ENCODE peak calls at places on chromosomes 4 and X, in ten cellular contexts. One of them, this sample, is unnamed.

GRCh38 chr4:132956951-132957350 is 192.1 kb upstream of the PCDH10 start:
- DNase-seq in CD4-positive, alpha-beta memory T cell: no peak
- DNase-seq in brain microvascular endothelial cell: no peak
- DNase-seq in activated CD8-positive, alpha-beta T cell treated with anti-CD3 and anti-CD28 coated beads for 36 hours: no peak
- DNase-seq in SW 1271: no peak
- DNase-seq in activated CD4-positive, alpha-beta memory T cell treated with anti-CD3 and anti-CD28 coated beads, Interleukin-2, amount 10 ng/mL, durations not matched to agents 7 days and 5 days: no peak
- DNase-seq in activated CD4-positive, alpha-beta T cell treated with anti-CD3 and anti-CD28 coated beads, Interleukin-2, amount 10 ng/mL, durations not matched to agents 7 days and 5 days: no peak
- DNase-seq in hypothalamus: no peak
- DNase-seq in NCI-H1092: no peak
- DNase-seq in MCF 10A: no peak
- DNase-seq in this sample: no peak

GRCh38 chr4:118872181-118872580 is 16.5 kb upstream of the SYNPO2 start:
- DNase-seq in CD4-positive, alpha-beta memory T cell: no peak
- DNase-seq in brain microvascular endothelial cell: no peak
- DNase-seq in activated CD8-positive, alpha-beta T cell treated with anti-CD3 and anti-CD28 coated beads for 36 hours: no peak
- DNase-seq in SW 1271: no peak
- DNase-seq in activated CD4-positive, alpha-beta memory T cell treated with anti-CD3 and anti-CD28 coated beads, Interleukin-2, amount 10 ng/mL, durations not matched to agents 7 days and 5 days: no peak
- DNase-seq in activated CD4-positive, alpha-beta T cell treated with anti-CD3 and anti-CD28 coated beads, Interleukin-2, amount 10 ng/mL, durations not matched to agents 7 days and 5 days: no peak
- DNase-seq in hypothalamus: no peak
- DNase-seq in NCI-H1092: no peak
- DNase-seq in MCF 10A: no peak
- DNase-seq in this sample: no peak

GRCh38 chr4:184441461-184442392 is 32.6 kb downstream of the IRF2 start:
- DNase-seq in CD4-positive, alpha-beta memory T cell: no peak
- DNase-seq in brain microvascular endothelial cell: no peak
- DNase-seq in activated CD8-positive, alpha-beta T cell treated with anti-CD3 and anti-CD28 coated beads for 36 hours: no peak
- DNase-seq in SW 1271: no peak
- DNase-seq in activated CD4-positive, alpha-beta memory T cell treated with anti-CD3 and anti-CD28 coated beads, Interleukin-2, amount 10 ng/mL, durations not matched to agents 7 days and 5 days: no peak
- DNase-seq in activated CD4-positive, alpha-beta T cell treated with anti-CD3 and anti-CD28 coated beads, Interleukin-2, amount 10 ng/mL, durations not matched to agents 7 days and 5 days: no peak
- DNase-seq in hypothalamus: no peak
- DNase-seq in NCI-H1092: no peak
- DNase-seq in MCF 10A: no peak
- DNase-seq in this sample: no peak

GRCh38 chr4:20901851-20902250 is 201.6 kb downstream of the PACRGL start:
- DNase-seq in CD4-positive, alpha-beta memory T cell: no peak
- DNase-seq in brain microvascular endothelial cell: no peak
- DNase-seq in activated CD8-positive, alpha-beta T cell treated with anti-CD3 and anti-CD28 coated beads for 36 hours: no peak
- DNase-seq in SW 1271: no peak
- DNase-seq in activated CD4-positive, alpha-beta memory T cell treated with anti-CD3 and anti-CD28 coated beads, Interleukin-2, amount 10 ng/mL, durations not matched to agents 7 days and 5 days: no peak
- DNase-seq in activated CD4-positive, alpha-beta T cell treated with anti-CD3 and anti-CD28 coated beads, Interleukin-2, amount 10 ng/mL, durations not matched to agents 7 days and 5 days: no peak
- DNase-seq in hypothalamus: no peak
- DNase-seq in NCI-H1092: no peak
- DNase-seq in MCF 10A: no peak
- DNase-seq in this sample: no peak

GRCh38 chr4:41009411-41009810 is 204.9 kb downstream of the APBB2 start:
- DNase-seq in CD4-positive, alpha-beta memory T cell: no peak
- DNase-seq in brain microvascular endothelial cell: no peak
- DNase-seq in activated CD8-positive, alpha-beta T cell treated with anti-CD3 and anti-CD28 coated beads for 36 hours: no peak
- DNase-seq in SW 1271: no peak
- DNase-seq in activated CD4-positive, alpha-beta memory T cell treated with anti-CD3 and anti-CD28 coated beads, Interleukin-2, amount 10 ng/mL, durations not matched to agents 7 days and 5 days: no peak
- DNase-seq in activated CD4-positive, alpha-beta T cell treated with anti-CD3 and anti-CD28 coated beads, Interleukin-2, amount 10 ng/mL, durations not matched to agents 7 days and 5 days: no peak
- DNase-seq in hypothalamus: no peak
- DNase-seq in NCI-H1092: no peak
- DNase-seq in MCF 10A: peak; percentile 65
- DNase-seq in this sample: no peak

GRCh38 chr4:62194342-62194741 is 994.2 kb downstream of the ADGRL3 start:
- DNase-seq in CD4-positive, alpha-beta memory T cell: no peak
- DNase-seq in brain microvascular endothelial cell: no peak
- DNase-seq in activated CD8-positive, alpha-beta T cell treated with anti-CD3 and anti-CD28 coated beads for 36 hours: no peak
- DNase-seq in SW 1271: no peak
- DNase-seq in activated CD4-positive, alpha-beta memory T cell treated with anti-CD3 and anti-CD28 coated beads, Interleukin-2, amount 10 ng/mL, durations not matched to agents 7 days and 5 days: no peak
- DNase-seq in activated CD4-positive, alpha-beta T cell treated with anti-CD3 and anti-CD28 coated beads, Interleukin-2, amount 10 ng/mL, durations not matched to agents 7 days and 5 days: no peak
- DNase-seq in hypothalamus: no peak
- DNase-seq in NCI-H1092: no peak
- DNase-seq in MCF 10A: peak; percentile 5
- DNase-seq in this sample: no peak

GRCh38 chrX:10795721-10796120 is 175.3 kb upstream of the MID1 start:
- DNase-seq in CD4-positive, alpha-beta memory T cell: no peak
- DNase-seq in brain microvascular endothelial cell: no peak
- DNase-seq in activated CD8-positive, alpha-beta T cell treated with anti-CD3 and anti-CD28 coated beads for 36 hours: no peak
- DNase-seq in SW 1271: no peak
- DNase-seq in activated CD4-positive, alpha-beta memory T cell treated with anti-CD3 and anti-CD28 coated beads, Interleukin-2, amount 10 ng/mL, durations not matched to agents 7 days and 5 days: no peak
- DNase-seq in activated CD4-positive, alpha-beta T cell treated with anti-CD3 and anti-CD28 coated beads, Interleukin-2, amount 10 ng/mL, durations not matched to agents 7 days and 5 days: no peak
- DNase-seq in hypothalamus: no peak
- DNase-seq in NCI-H1092: no peak
- DNase-seq in MCF 10A: no peak
- DNase-seq in this sample: no peak

GRCh38 chrX:150028692-150029091 is 90.4 kb upstream of the EOLA2 start:
- DNase-seq in CD4-positive, alpha-beta memory T cell: no peak
- DNase-seq in brain microvascular endothelial cell: no peak
- DNase-seq in activated CD8-positive, alpha-beta T cell treated with anti-CD3 and anti-CD28 coated beads for 36 hours: no peak
- DNase-seq in SW 1271: no peak
- DNase-seq in activated CD4-positive, alpha-beta memory T cell treated with anti-CD3 and anti-CD28 coated beads, Interleukin-2, amount 10 ng/mL, durations not matched to agents 7 days and 5 days: no peak
- DNase-seq in activated CD4-positive, alpha-beta T cell treated with anti-CD3 and anti-CD28 coated beads, Interleukin-2, amount 10 ng/mL, durations not matched to agents 7 days and 5 days: no peak
- DNase-seq in hypothalamus: no peak
- DNase-seq in NCI-H1092: no peak
- DNase-seq in MCF 10A: no peak
- DNase-seq in this sample: no peak